ENCODE peak calls at places on chromosomes 6 and 20, in five cellular contexts. P is psoas muscle, B is K562, H is AG10803, Y is OCI-LY7. V is an unnamed sample.

GRCh38 chr6:1619666-1620503 is 10.2 kb downstream of the FOXC1 start:
- DNase-seq in B (no peak), H (no peak), Y (no peak), P (no peak), V (peak; percentile 47)

GRCh38 chr6:91634791-91635190 is 1047.9 kb upstream of the MAP3K7 start:
- DNase-seq in P (no peak), H (no peak), B (no peak), Y (no peak), V (no peak)

GRCh38 chr20:58243653-58244410 is 15.4 kb upstream of the ANKRD60 start:
- DNase-seq in B (no peak), Y (no peak), P (no peak), H (no peak), V (no peak)

GRCh38 chr6:389622-390021 is 1.9 kb upstream of the IRF4 start:
- DNase-seq in Y (peak; percentile 55), H (no peak), P (no peak), B (no peak), V (no peak)

GRCh38 chr6:159852877-159853276 is 37.9 kb upstream of the MAS1 start:
- DNase-seq in B (no peak), H (peak; percentile 29), P (no peak), Y (peak; percentile 58), V (peak; percentile 39)

GRCh38 chr6:48199502-48199901 is 88.5 kb upstream of the PTCHD4 start:
- DNase-seq in Y (no peak), P (no peak), B (no peak), H (no peak), V (no peak)

GRCh38 chr20:59042151-59042795 is at the start of gene PRELID3B:
- DNase-seq in P (no peak), B (peak; percentile 74), Y (peak; percentile 32), H (peak; percentile 34), V (peak; percentile 33)

GRCh38 chr20:35886537-35886936 is 67.8 kb downstream of the SCAND1 start:
- DNase-seq in H (peak; percentile 71), Y (no peak), B (peak; percentile 18), P (no peak), V (no peak)

GRCh38 chr6:97394160-97394748 is 111.2 kb upstream of the MMS22L start:
- DNase-seq in H (peak; percentile 52), B (peak; percentile 65), P (no peak), Y (peak; percentile 66), V (peak; percentile 73)

GRCh38 chr6:43639984-43640800 is 4.6 kb downstream of the MAD2L1BP start:
- DNase-seq in B (no peak), P (no peak), H (no peak), Y (no peak), V (no peak)

GRCh38 chr6:71326611-71327010 is 38.0 kb downstream of the OGFRL1 start:
- DNase-seq in B (no peak), H (peak; percentile 11), Y (no peak), P (no peak), V (no peak)

GRCh38 chr20:61812771-61813485 is 252.8 kb downstream of the TAF4 start:
- DNase-seq in B (no peak), P (no peak), H (no peak), Y (no peak), V (no peak)

GRCh38 chr6:1554881-1555569 is 54.7 kb upstream of the FOXC1 start:
- DNase-seq in H (peak; percentile 53), B (peak; percentile 23), P (peak; percentile 84), Y (no peak), V (peak; percentile 68)

GRCh38 chr6:63793727-63794126 is 158.1 kb downstream of the PHF3 start:
- DNase-seq in Y (no peak), H (no peak), B (no peak), P (no peak), V (no peak)

GRCh38 chr20:59604770-59605665 is 678 bp downstream of the PHACTR3 start:
- DNase-seq in H (no peak), Y (no peak), B (no peak), P (no peak), V (no peak)

GRCh38 chr20:43766395-43766794 is 39.6 kb upstream of the GTSF1L start:
- DNase-seq in Y (no peak), B (no peak), H (no peak), P (no peak), V (no peak)

GRCh38 chr20:25623225-25623735 is 534 bp downstream of the NANP start:
- DNase-seq in P (peak; percentile 43), B (no peak), H (peak; percentile 40), Y (peak; percentile 15), V (no peak)

GRCh38 chr20:32830437-32830836 is 10.7 kb downstream of the MAPRE1 start:
- DNase-seq in P (no peak), H (peak; percentile 48), Y (no peak), B (no peak), V (peak; percentile 29)

GRCh38 chr6:127938701-127939100 is 37.8 kb upstream of the THEMIS start:
- DNase-seq in P (no peak), B (no peak), Y (no peak), H (peak; percentile 70), V (peak; percentile 67)

GRCh38 chr6:131784561-131784960 is 23.3 kb upstream of the ENPP1 start:
- DNase-seq in H (peak; percentile 76), Y (no peak), P (no peak), B (no peak), V (no peak)

GRCh38 chr6:157879034-157879872 is 56.2 kb downstream of the SNX9 start:
- DNase-seq in B (no peak), Y (no peak), P (no peak), H (no peak), V (no peak)

GRCh38 chr6:16486661-16487060 is 248.3 kb downstream of the GMPR start:
- DNase-seq in Y (no peak), B (no peak), P (no peak), H (no peak), V (no peak)

V was measured in fibroblast of the aortic adventitia.